ENCODE peak calls at places on chromosomes 7 and 10, in ten cellular contexts. Y is heart right ventricle; H is uterus; Z is naive thymus-derived CD4-positive, alpha-beta T cell; X is cardiac muscle cell; N is GM23338; K is substantia nigra; T is fibroblast of lung; A is aorta; G is transverse colon. U is an unnamed sample.

GRCh38 chr7:50590535-50590934 is 25.3 kb upstream of the DDC start:
- DNase-seq in K (no peak), A (no peak), H (no peak), X (no peak), N (peak; percentile 12), Y (no peak), T (no peak), Z (no peak), G (no peak), U (no peak)

GRCh38 chr10:84683550-84683949 is 355.2 kb downstream of the CCSER2 start:
- DNase-seq in Y (no peak), X (no peak), G (no peak), T (no peak), N (no peak), H (no peak), A (no peak), K (no peak), Z (no peak), U (no peak)

GRCh38 chr10:130748409-130749057 is 563.0 kb downstream of the TCERG1L start:
- DNase-seq in X (peak; percentile 16), T (no peak), H (peak; percentile 1), N (no peak), G (no peak), K (no peak), Z (no peak), A (no peak), Y (no peak), U (no peak)

GRCh38 chr7:121798896-121799295 is 74.1 kb upstream of the PTPRZ1 start:
- DNase-seq in Y (no peak), T (no peak), X (no peak), K (no peak), Z (no peak), G (no peak), H (no peak), N (peak; percentile 87), A (no peak), U (peak; percentile 47)

GRCh38 chr7:26090927-26091519 is 61.0 kb upstream of the NFE2L3 start:
- DNase-seq in H (no peak), X (peak; percentile 69), Y (no peak), A (no peak), G (no peak), Z (peak; percentile 57), K (no peak), T (peak; percentile 84), N (peak; percentile 87), U (peak; percentile 37)

GRCh38 chr7:80053098-80053497 is 81.5 kb upstream of the GNAI1 start:
- DNase-seq in A (no peak), G (no peak), X (peak; percentile 18), Y (no peak), Z (no peak), N (peak; percentile 5), K (no peak), T (no peak), H (no peak), U (no peak)

GRCh38 chr10:131584286-131584685 is 272.8 kb upstream of the TCERG1L start:
- DNase-seq in X (no peak), K (no peak), N (no peak), G (no peak), Z (no peak), H (no peak), A (no peak), Y (no peak), T (no peak), U (no peak)

GRCh38 chr7:82204694-82205093 is 238.9 kb downstream of the CACNA2D1 start:
- DNase-seq in T (peak; percentile 70), K (no peak), X (no peak), Z (no peak), A (peak; percentile 55), Y (peak; percentile 17), H (no peak), N (no peak), G (no peak), U (no peak)

GRCh38 chr7:36865019-36865418 is 140.7 kb upstream of the AOAH start:
- DNase-seq in K (no peak), Z (no peak), Y (no peak), H (no peak), X (no peak), N (no peak), T (no peak), G (no peak), A (no peak), U (no peak)

GRCh38 chr7:22858640-22859561 is 36.3 kb upstream of the TOMM7 start:
- DNase-seq in Y (no peak), A (peak; percentile 59), H (no peak), K (no peak), X (no peak), T (peak; percentile 99), N (no peak), G (no peak), Z (no peak), U (no peak)

DNA sequence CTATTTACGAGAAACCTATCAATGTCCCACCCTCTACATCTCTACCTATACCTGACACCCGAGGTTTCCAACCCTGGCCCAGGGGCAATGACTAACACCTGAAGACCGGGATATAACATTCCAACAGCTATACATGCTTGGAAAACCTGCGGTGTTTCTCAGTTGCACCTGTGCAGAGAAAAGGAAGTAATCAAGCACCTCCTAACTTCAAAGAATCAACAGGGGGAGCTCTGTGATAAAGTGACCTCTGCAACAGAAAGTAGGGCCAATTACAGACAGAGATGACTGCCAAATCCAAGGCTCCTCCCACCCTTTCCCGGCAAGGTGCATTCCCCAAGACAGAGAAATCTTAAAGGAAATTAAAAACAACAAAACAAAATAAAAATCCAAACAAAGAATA is 41.3 kb downstream of the CCDC6 start:
- DNase-seq in G (peak; percentile 69), A (no peak), H (no peak), T (peak; percentile 37), K (no peak), X (peak; percentile 12), N (peak; percentile 81), Y (no peak), Z (peak; percentile 22), U (no peak)
- H3K27ac ChIP-seq in G (peak overlapping the region; percentile 61), A (peak overlapping the region; percentile 12), H (peak overlapping the region; percentile 59), T (no peak overlapping the region), K (no peak overlapping the region), X (no peak overlapping the region), N (no peak overlapping the region), Y (no peak overlapping the region), Z (no peak overlapping the region), U (no peak overlapping the region)

DNA sequence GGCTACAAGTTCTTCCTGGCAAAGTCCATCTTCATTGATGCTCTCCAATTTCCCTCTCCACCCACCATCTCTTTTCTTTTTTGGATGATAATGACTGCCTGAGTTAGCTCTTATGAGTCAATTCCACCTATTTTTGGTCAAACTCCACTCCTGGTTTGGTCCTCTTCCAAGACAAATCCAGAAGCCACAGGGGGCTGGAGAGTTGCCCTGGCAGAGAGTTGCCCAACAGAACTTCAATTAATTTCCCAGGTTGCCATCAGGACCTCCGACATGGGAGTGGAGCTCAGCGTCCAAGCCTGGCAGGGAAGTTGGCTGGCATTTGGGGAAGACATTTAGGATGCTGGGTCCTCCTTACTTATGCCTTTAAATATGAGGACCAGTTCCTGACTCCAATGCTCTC is 29.2 kb upstream of the KCNMA1 start:
- DNase-seq in G (no peak), Y (no peak), K (no peak), Z (no peak), H (no peak), N (no peak), X (no peak), A (no peak), T (no peak), U (no peak)
- H3K27ac ChIP-seq in G (no peak overlapping the region), Y (no peak overlapping the region), K (no peak overlapping the region), Z (no peak overlapping the region), H (no peak overlapping the region), N (no peak overlapping the region), X (no peak overlapping the region), A (no peak overlapping the region), T (no peak overlapping the region), U (no peak overlapping the region)

GRCh38 chr10:12589271-12589670 is 239.9 kb downstream of the CAMK1D start:
- DNase-seq in N (no peak), Z (no peak), Y (no peak), A (no peak), G (no peak), X (no peak), K (no peak), H (no peak), T (no peak), U (no peak)
- H3K27ac ChIP-seq in N (no peak overlapping the region), Z (no peak overlapping the region), Y (no peak overlapping the region), A (no peak overlapping the region), G (no peak overlapping the region), X (no peak overlapping the region), K (no peak overlapping the region), H (no peak overlapping the region), T (no peak overlapping the region), U (no peak overlapping the region)

GRCh38 chr7:134645478-134645877 is 1.2 kb upstream of the BPGM start:
- DNase-seq in K (no peak), T (no peak), A (no peak), Z (no peak), X (no peak), H (no peak), G (no peak), Y (no peak), N (no peak), U (no peak)

GRCh38 chr7:134645935-134646334 is 718 bp upstream of the BPGM start:
- DNase-seq in G (no peak), A (no peak), X (peak; percentile 5), Y (no peak), T (peak; percentile 38), H (no peak), Z (no peak), K (no peak), N (peak; percentile 6), U (no peak)

GRCh38 chr7:134649231-134649775 is 2.6 kb downstream of the BPGM start:
- DNase-seq in T (no peak), H (no peak), A (no peak), Z (no peak), N (no peak), X (no peak), G (no peak), K (no peak), Y (no peak), U (no peak)

GRCh38 chr7:134648456-134648855 is 1.8 kb downstream of the BPGM start:
- DNase-seq in T (no peak), A (no peak), G (no peak), X (no peak), K (no peak), H (no peak), Y (no peak), N (no peak), Z (no peak), U (no peak)

GRCh38 chr7:134646425-134647305 is at the start of gene BPGM:
- DNase-seq in K (peak; percentile 96), Z (peak; percentile 99), N (peak; percentile 100), Y (peak; percentile 93), A (peak; percentile 98), T (peak; percentile 100), G (peak; percentile 98), H (peak; percentile 99), X (peak; percentile 99), U (peak; percentile 100)
- H3K27ac ChIP-seq in K (peak within 1 kb of the TSS; percentile 78), Z (peak within 1 kb of the TSS; percentile 85), N (no peak within 1 kb of the TSS), Y (peak within 1 kb of the TSS; percentile 74), A (peak within 1 kb of the TSS; percentile 65), T (peak within 1 kb of the TSS; percentile 85), G (peak within 1 kb of the TSS; percentile 87), H (peak within 1 kb of the TSS; percentile 86), X (peak within 1 kb of the TSS; percentile 64), U (no peak within 1 kb of the TSS)

GRCh38 chr10:119413738-119414611 is 128.5 kb downstream of the RGS10 start:
- DNase-seq in N (no peak), K (no peak), A (no peak), H (no peak), Y (peak; percentile 66), X (peak; percentile 19), Z (no peak), G (peak; percentile 44), T (peak; percentile 100), U (no peak)
- H3K27ac ChIP-seq in N (no peak overlapping the region), K (no peak overlapping the region), A (no peak overlapping the region), H (peak overlapping the region; percentile 70), Y (peak overlapping the region; percentile 84), X (peak overlapping the region; percentile 70), Z (no peak overlapping the region), G (peak overlapping the region; percentile 60), T (peak overlapping the region; percentile 92), U (no peak overlapping the region)